ENCODE peak calls at places on chromosomes 4 and X, in four cellular contexts. L, D, S and Y are unnamed samples. For H3K4me1, the result is how much of the 10 kb centered on the place peaks cover.

GRCh38 chr4:125368684-125369083 is 53.9 kb downstream of the FAT4 start:
- DNase-seq in S (no peak), D (peak), L (no peak), Y (no peak)

GRCh38 chrX:50180073-50180940 is 20.5 kb downstream of the AKAP4 start:
- DNase-seq in S (peak), L (peak), D (peak), Y (peak)

GRCh38 chr4:85498068-85498733 is 23.3 kb downstream of the ARHGAP24 start:
- DNase-seq in S (no peak), D (peak), L (peak), Y (peak)

GRCh38 chrX:72125331-72126047 is 6.2 kb downstream of the RTL5 start:
- DNase-seq in L (no peak), D (no peak), S (no peak), Y (no peak)

GRCh38 chr4:110196871-110197420 is 1.5 kb downstream of the ELOVL6 start:
- DNase-seq in D (peak), S (peak), L (peak), Y (peak)

GRCh38 chr4:124934921-124935320 is 222.4 kb upstream of the ANKRD50 start:
- DNase-seq in D (no peak), S (no peak), L (no peak), Y (no peak)

GRCh38 chr4:20615492-20616136 is 84.6 kb upstream of the PACRGL start:
- DNase-seq in D (peak), S (no peak), L (no peak), Y (no peak)

GRCh38 chr4:138951764-138952163 is 63.8 kb upstream of the NOCT start:
- DNase-seq in S (no peak), D (no peak), L (no peak), Y (no peak)

GRCh38 chr4:143473334-143474126 is 40.0 kb upstream of the SMARCA5 start:
- DNase-seq in D (no peak), S (no peak), L (no peak), Y (no peak)

GRCh38 chr4:53089940-53090729 is 228.0 kb downstream of the RASL11B start:
- DNase-seq in S (no peak), D (peak), L (no peak), Y (no peak)

GRCh38 chrX:63350979-63351616 is at the start of gene SPIN4:
- DNase-seq in S (peak), L (peak), D (peak), Y (peak)

GRCh38 chr4:23382880-23383279 is 507.0 kb downstream of the PPARGC1A start:
- DNase-seq in L (no peak), D (no peak), S (no peak), Y (no peak)

GRCh38 chr4:82718067-82718935 is 80.3 kb downstream of the SCD5 start:
- DNase-seq in L (no peak), S (no peak), D (peak), Y (no peak)

GRCh38 chr4:185903205-185903604 is 91.2 kb upstream of the SORBS2 start:
- DNase-seq in L (no peak), S (no peak), D (no peak), Y (no peak)

GRCh38 chr4:8070751-8071718 is 87.6 kb downstream of the ABLIM2 start:
- DNase-seq in S (no peak), L (no peak), D (no peak), Y (no peak)

GRCh38 chrX:129540725-129541184 is 696 bp downstream of the OCRL start:
- DNase-seq in S (peak), L (no peak), D (peak), Y (no peak)

GRCh38 chr4:24248674-24249644 is 335.4 kb downstream of the DHX15 start:
- DNase-seq in D (no peak), L (no peak), S (no peak), Y (no peak)

GRCh38 chrX:44244008-44244407 is 99.5 kb downstream of the EFHC2 start:
- DNase-seq in D (peak), S (peak), L (peak), Y (peak)

GRCh38 chr4:137430171-137430570 is 102.1 kb downstream of the PCDH18 start:
- DNase-seq in L (no peak), S (no peak), D (no peak), Y (no peak)

GRCh38 chr4:3708103-3708510 is 58.1 kb upstream of the ADRA2C start:
- DNase-seq in S (no peak), L (no peak), D (peak), Y (no peak)

GRCh38 chr4:40842725-40843401 is 93.1 kb downstream of the NSUN7 start:
- DNase-seq in D (no peak), S (no peak), L (no peak), Y (no peak)

GRCh38 chr4:183532823-183533222 is 28.0 kb downstream of the ING2 start:
- DNase-seq in D (no peak), L (no peak), S (no peak), Y (no peak)

GRCh38 chrX:6778547-6779231 is 243.8 kb upstream of the VCX3A start:
- DNase-seq in L (peak), S (no peak), D (no peak), Y (no peak)

GRCh38 chr4:149269835-149270234 is 545.8 kb downstream of the IQCM start:
- DNase-seq in D (no peak), L (no peak), S (no peak), Y (no peak)

GRCh38 chrX:16786791-16787735 is 797 bp downstream of the TXLNG start:
- DNase-seq in D (peak), L (peak), S (peak), Y (peak)

GRCh38 chr4:171340282-171340681 is 472.9 kb upstream of the GALNTL6 start:
- DNase-seq in S (no peak), D (no peak), L (no peak), Y (no peak)

GRCh38 chr4:183504930-183505555 is at the start of gene ING2:
- DNase-seq in S (peak), L (peak), D (peak), Y (peak)

GRCh38 chr4:182968917-182969650 is 51.9 kb upstream of the DCTD start:
- DNase-seq in S (peak), L (no peak), D (no peak), Y (no peak)

GRCh38 chr4:101414496-101414895 is 67.2 kb upstream of the PPP3CA start:
- DNase-seq in S (no peak), D (no peak), L (no peak), Y (no peak)

GRCh38 chr4:106369456-106370060 is 980 bp upstream of the GIMD1 start:
- DNase-seq in L (peak), S (peak), D (peak), Y (peak)

GRCh38 chrX:53682885-53683555 is 3.5 kb downstream of the HUWE1 start:
- DNase-seq in D (peak), L (peak), S (peak), Y (peak)

GRCh38 chr4:46844325-46844917 is 64.6 kb downstream of the COX7B2 start:
- DNase-seq in D (peak), L (peak), S (peak), Y (peak)

GRCh38 chrX:47384502-47384901 is 14.1 kb downstream of the ZNF157 start:
- DNase-seq in L (peak), D (peak), S (peak), Y (peak)

GRCh38 chrX:136437774-136438173 is 50.0 kb upstream of the BRS3 start:
- DNase-seq in D (no peak), L (no peak), S (no peak), Y (no peak)

GRCh38 chr4:52932586-52933482 is 70.7 kb downstream of the RASL11B start:
- DNase-seq in S (no peak), D (peak), L (no peak), Y (no peak)

GRCh38 chrX:65696613-65697012 is 29.2 kb downstream of the MSN start:
- DNase-seq in L (no peak), S (peak), D (no peak), Y (peak)
- H3K4me1 ChIP-seq in L (half or more), S (under half), D (half or more), Y (half or more)

DNA sequence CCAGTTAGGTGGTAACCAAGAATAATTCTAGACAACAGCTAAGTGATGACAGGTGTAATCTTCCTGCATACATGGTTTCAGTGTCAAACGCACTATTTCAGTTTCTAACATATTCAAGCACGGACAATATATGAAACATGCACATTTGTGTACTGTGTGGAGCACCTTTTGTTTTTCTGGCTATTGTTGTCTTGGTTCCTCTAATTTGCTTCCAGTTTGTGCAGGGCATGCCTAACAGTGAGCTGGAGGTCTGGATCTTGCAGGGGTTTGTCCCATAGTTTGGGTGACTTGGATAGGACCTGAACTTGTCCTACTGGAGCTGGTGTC is 70.5 kb upstream of the TBC1D9 start:
- DNase-seq in D (no peak), L (no peak), S (no peak), Y (peak)
- H3K9ac ChIP-seq in D (no peak), L (no peak), S (no peak), Y (peak)

DNA sequence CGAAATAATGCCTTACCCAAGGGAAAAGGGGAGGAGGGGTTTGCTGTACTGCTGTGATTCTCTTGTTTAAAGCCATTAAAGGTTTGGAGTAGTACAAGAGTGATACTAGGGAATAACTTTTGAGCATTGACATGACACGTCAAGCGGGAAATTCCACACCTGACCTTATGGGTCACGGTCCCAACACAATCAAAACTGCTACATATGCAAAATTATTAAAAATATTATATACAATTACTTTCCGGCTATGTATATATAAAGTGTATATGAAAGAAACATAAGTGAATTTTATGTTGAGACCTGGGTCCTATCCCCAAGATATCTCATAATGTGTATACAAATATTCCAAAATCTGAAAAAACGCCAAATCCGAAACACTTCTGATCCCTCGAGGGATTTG is 21.0 kb downstream of the FNIP2 start:
- DNase-seq in D (no peak), L (no peak), S (no peak), Y (no peak)
- H3K4me1 ChIP-seq in D (under half), L (under half), S (under half), Y (under half)

GRCh38 chrX:24647257-24648058 is at the start of gene PCYT1B:
- DNase-seq in D (peak), L (peak), S (peak), Y (peak)
- H3K9ac ChIP-seq in D (no peak), L (peak), S (no peak), Y (peak)

GRCh38 chr4:99817310-99817885 is 771 bp downstream of the DAPP1 start:
- DNase-seq in D (no peak), S (no peak), L (peak), Y (peak)

GRCh38 chr4:99821918-99822503 is 5.4 kb downstream of the DAPP1 start:
- DNase-seq in S (no peak), L (peak), D (no peak), Y (peak)

GRCh38 chr4:99816611-99817309 is at the start of gene DAPP1:
- DNase-seq in L (peak), D (no peak), S (no peak), Y (peak)

GRCh38 chr4:99815597-99816011 is 1.0 kb upstream of the DAPP1 start:
- DNase-seq in L (no peak), S (no peak), D (peak), Y (peak)

DNA sequence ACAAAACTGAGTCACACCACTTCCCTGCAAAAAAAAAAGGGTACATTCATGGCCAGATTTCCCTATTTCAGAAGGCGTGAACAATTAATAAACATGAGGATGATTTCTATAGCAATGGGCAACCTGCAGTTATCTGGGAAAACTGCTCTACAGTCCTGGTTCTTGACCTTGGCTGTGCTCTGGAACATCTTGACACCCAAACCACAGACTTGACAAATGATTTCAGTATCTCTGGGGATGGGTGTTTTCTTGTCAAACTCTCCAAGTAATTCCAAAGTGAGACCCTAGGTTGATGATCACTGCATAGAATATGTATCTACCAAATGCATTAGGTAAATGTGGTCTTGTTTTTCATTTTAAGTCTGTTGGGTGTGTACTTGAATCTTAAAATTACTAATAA is 2.0 kb downstream of the DAPP1 start:
- DNase-seq in L (no peak), S (no peak), D (no peak), Y (no peak)
- H3K4me1 ChIP-seq in L (half or more), S (under half), D (under half), Y (half or more)